ENCODE peak calls at places on chromosomes 1 and 21, in five cellular contexts. G, J, A, N and L are unnamed samples.

GRCh38 chr1:41622402-41622801 is 137.9 kb upstream of the EDN2 start:
- ATAC-seq in G (no peak), J (no peak), A (no peak), N (no peak), L (no peak)

GRCh38 chr1:163170975-163171676 is 31.6 kb downstream of the RGS5 start:
- ATAC-seq in G (no peak), J (no peak), A (no peak), N (peak), L (no peak)

GRCh38 chr1:63276625-63277024 is 45.7 kb upstream of the FOXD3 start:
- ATAC-seq in G (no peak), J (no peak), A (no peak), N (no peak), L (no peak)

GRCh38 chr1:19363526-19364152 is 51.5 kb downstream of the SLC66A1 start:
- ATAC-seq in G (no peak), J (no peak), A (no peak), N (no peak), L (no peak)

GRCh38 chr1:87783315-87783714 is 454.6 kb downstream of the LMO4 start:
- ATAC-seq in G (no peak), J (no peak), A (no peak), N (no peak), L (no peak)

GRCh38 chr1:15610167-15610566 is 7.1 kb upstream of the DDI2 start:
- ATAC-seq in G (no peak), J (no peak), A (no peak), N (no peak), L (no peak)

GRCh38 chr1:182339684-182340083 is 51.9 kb downstream of the GLUL start:
- ATAC-seq in G (no peak), J (no peak), A (no peak), N (no peak), L (peak)

GRCh38 chr1:94599090-94599813 is 57.7 kb upstream of the F3 start:
- ATAC-seq in G (no peak), J (no peak), A (no peak), N (peak), L (no peak)

GRCh38 chr21:44829507-44830092 is 11.7 kb upstream of the SUMO3 start:
- ATAC-seq in G (peak), J (no peak), A (no peak), N (no peak), L (no peak)

GRCh38 chr1:214272964-214273533 is 7.9 kb upstream of the SMYD2 start:
- ATAC-seq in G (no peak), J (no peak), A (no peak), N (no peak), L (no peak)

GRCh38 chr1:199404976-199405375 is 622.5 kb upstream of the NR5A2 start:
- ATAC-seq in G (no peak), J (no peak), A (no peak), N (no peak), L (no peak)

GRCh38 chr21:45304945-45305344 is 17.2 kb upstream of the POFUT2 start:
- ATAC-seq in G (no peak), J (peak), A (no peak), N (no peak), L (no peak)

GRCh38 chr1:224149733-224150132 is 33.3 kb upstream of the DEGS1 start:
- ATAC-seq in G (no peak), J (no peak), A (no peak), N (no peak), L (no peak)

GRCh38 chr1:41978986-41979385 is 60.3 kb upstream of the HIVEP3 start:
- ATAC-seq in G (no peak), J (no peak), A (no peak), N (no peak), L (no peak)

GRCh38 chr1:224700915-224701531 is 84.9 kb downstream of the CNIH3 start:
- ATAC-seq in G (no peak), J (peak), A (no peak), N (no peak), L (no peak)

GRCh38 chr1:209569445-209570207 is 13.9 kb upstream of the CAMK1G start:
- ATAC-seq in G (peak), J (peak), A (peak), N (peak), L (no peak)

GRCh38 chr1:200042437-200043329 is 15.2 kb downstream of the NR5A2 start:
- ATAC-seq in G (no peak), J (peak), A (no peak), N (peak), L (no peak)

GRCh38 chr1:8663915-8664331 is 153.5 kb downstream of the RERE start:
- ATAC-seq in G (peak), J (peak), A (peak), N (no peak), L (no peak)

GRCh38 chr1:32917521-32917920 is 16.3 kb upstream of the TMEM54 start:
- ATAC-seq in G (peak), J (peak), A (no peak), N (no peak), L (no peak)